ENCODE peak calls at places on chromosome 1, in seven cellular contexts. One of them, this sample, is unnamed.

GRCh38 chr1:41876533-41877445 is 41.9 kb downstream of the HIVEP3 start:
- DNase-seq in left ventricle myocardium inferior: no peak
- DNase-seq in aorta: no peak
- DNase-seq in astrocyte: peak; percentile 65
- DNase-seq in CD8-positive, alpha-beta T cell: no peak
- DNase-seq in fibroblast of lung: peak; percentile 72
- DNase-seq in heart right ventricle: no peak
- DNase-seq in this sample: no peak

GRCh38 chr1:20199410-20199809 is 13.1 kb upstream of the PLA2G2C start:
- DNase-seq in aorta: no peak
- DNase-seq in left ventricle myocardium inferior: no peak
- DNase-seq in heart right ventricle: no peak
- DNase-seq in fibroblast of lung: no peak
- DNase-seq in CD8-positive, alpha-beta T cell: no peak
- DNase-seq in astrocyte: no peak
- DNase-seq in this sample: no peak

GRCh38 chr1:55421317-55421716 is 206.2 kb upstream of the USP24 start:
- DNase-seq in heart right ventricle: no peak
- DNase-seq in aorta: no peak
- DNase-seq in astrocyte: no peak
- DNase-seq in fibroblast of lung: no peak
- DNase-seq in CD8-positive, alpha-beta T cell: no peak
- DNase-seq in left ventricle myocardium inferior: no peak
- DNase-seq in this sample: no peak

GRCh38 chr1:109806733-109807397 is 43.1 kb upstream of the EPS8L3 start:
- DNase-seq in heart right ventricle: no peak
- DNase-seq in astrocyte: no peak
- DNase-seq in aorta: no peak
- DNase-seq in CD8-positive, alpha-beta T cell: no peak
- DNase-seq in fibroblast of lung: no peak
- DNase-seq in left ventricle myocardium inferior: no peak
- DNase-seq in this sample: no peak

GRCh38 chr1:147071142-147071541 is 101.1 kb downstream of the PRKAB2 start:
- DNase-seq in heart right ventricle: no peak
- DNase-seq in aorta: no peak
- DNase-seq in CD8-positive, alpha-beta T cell: no peak
- DNase-seq in astrocyte: no peak
- DNase-seq in fibroblast of lung: no peak
- DNase-seq in left ventricle myocardium inferior: no peak
- DNase-seq in this sample: no peak

GRCh38 chr1:221708076-221708571 is 33.8 kb downstream of the DUSP10 start:
- DNase-seq in heart right ventricle: no peak
- DNase-seq in left ventricle myocardium inferior: no peak
- DNase-seq in fibroblast of lung: peak; percentile 78
- DNase-seq in aorta: no peak
- DNase-seq in CD8-positive, alpha-beta T cell: peak; percentile 59
- DNase-seq in astrocyte: peak; percentile 76
- DNase-seq in this sample: no peak

GRCh38 chr1:47751188-47751587 is 246.0 kb downstream of the TRABD2B start:
- DNase-seq in aorta: no peak
- DNase-seq in left ventricle myocardium inferior: no peak
- DNase-seq in CD8-positive, alpha-beta T cell: no peak
- DNase-seq in fibroblast of lung: no peak
- DNase-seq in heart right ventricle: no peak
- DNase-seq in astrocyte: no peak
- DNase-seq in this sample: no peak

GRCh38 chr1:44543064-44543815 is 131.0 kb downstream of the TMEM53 start:
- DNase-seq in left ventricle myocardium inferior: no peak
- DNase-seq in fibroblast of lung: no peak
- DNase-seq in CD8-positive, alpha-beta T cell: no peak
- DNase-seq in astrocyte: no peak
- DNase-seq in aorta: no peak
- DNase-seq in heart right ventricle: no peak
- DNase-seq in this sample: no peak

GRCh38 chr1:29122662-29122986 is 1.1 kb downstream of the TMEM200B start:
- DNase-seq in heart right ventricle: peak; percentile 65
- DNase-seq in CD8-positive, alpha-beta T cell: no peak
- DNase-seq in left ventricle myocardium inferior: peak; percentile 69
- DNase-seq in fibroblast of lung: peak; percentile 73
- DNase-seq in aorta: peak; percentile 88
- DNase-seq in astrocyte: peak; percentile 62
- DNase-seq in this sample: no peak

GRCh38 chr1:15153184-15153841 is at the start of gene TMEM51:
- DNase-seq in left ventricle myocardium inferior: peak; percentile 79
- DNase-seq in CD8-positive, alpha-beta T cell: no peak
- DNase-seq in aorta: peak; percentile 86
- DNase-seq in fibroblast of lung: peak; percentile 74
- DNase-seq in astrocyte: peak; percentile 56
- DNase-seq in heart right ventricle: peak; percentile 56
- DNase-seq in this sample: peak; percentile 39

GRCh38 chr1:54285815-54286214 is 85.8 kb downstream of the MRPL37 start:
- DNase-seq in astrocyte: no peak
- DNase-seq in CD8-positive, alpha-beta T cell: no peak
- DNase-seq in fibroblast of lung: no peak
- DNase-seq in heart right ventricle: no peak
- DNase-seq in aorta: no peak
- DNase-seq in left ventricle myocardium inferior: no peak
- DNase-seq in this sample: no peak
- H3K27ac ChIP-seq in astrocyte: no peak overlapping the region
- H3K27ac ChIP-seq in CD8-positive, alpha-beta T cell: peak overlapping the region; percentile 46
- H3K27ac ChIP-seq in fibroblast of lung: no peak overlapping the region
- H3K27ac ChIP-seq in heart right ventricle: peak overlapping the region; percentile 84
- H3K27ac ChIP-seq in aorta: no peak overlapping the region
- H3K27ac ChIP-seq in left ventricle myocardium inferior: no peak overlapping the region
- H3K27ac ChIP-seq in this sample: peak overlapping the region; percentile 88

DNA sequence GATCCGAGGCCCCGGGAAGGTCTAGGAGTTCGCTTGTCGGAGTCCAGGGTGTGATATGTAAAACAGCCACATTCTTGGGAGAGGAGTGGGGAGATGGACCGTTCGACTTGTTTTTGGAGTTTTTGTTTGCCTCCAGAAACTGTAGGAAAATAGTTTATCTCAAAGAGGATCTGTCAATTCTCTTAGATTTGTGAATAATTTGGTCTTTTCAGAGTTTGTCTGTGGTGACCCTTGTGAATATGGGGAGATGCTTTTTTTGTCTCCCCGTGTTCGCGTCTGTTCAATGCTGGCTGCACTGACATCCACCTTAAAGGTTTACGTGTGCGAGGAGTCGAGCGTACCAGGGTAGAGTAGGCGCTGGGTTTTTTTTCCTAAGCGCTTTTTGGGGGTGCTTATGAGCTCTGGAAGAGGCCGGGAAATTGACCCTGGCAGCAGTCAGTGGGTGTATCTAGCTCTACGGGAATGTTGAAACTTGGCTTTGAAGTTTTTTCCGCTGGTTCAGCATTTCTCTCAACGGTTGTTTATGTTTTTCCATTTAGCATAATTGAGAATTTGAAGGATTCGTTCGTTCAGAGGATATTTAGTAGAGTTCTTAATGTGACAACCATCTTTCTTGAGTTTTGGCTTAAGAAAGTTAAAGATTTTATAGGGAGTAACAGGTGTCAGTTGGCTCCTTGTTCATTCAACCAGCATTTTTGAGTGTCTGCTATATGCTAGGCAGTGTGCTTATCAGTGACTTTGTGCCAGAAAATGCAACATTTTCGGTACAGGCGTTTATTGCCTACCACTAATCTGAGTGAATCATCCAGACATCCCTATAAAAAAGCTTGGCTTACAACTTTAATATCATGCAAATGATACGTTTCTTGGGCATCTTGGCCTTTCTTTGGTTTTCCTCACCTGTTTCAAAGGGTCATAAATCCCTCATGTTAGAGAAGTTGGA is 1.2 kb downstream of the SZRD1 start:
- DNase-seq in aorta: no peak
- DNase-seq in fibroblast of lung: peak; percentile 70
- DNase-seq in heart right ventricle: no peak
- DNase-seq in astrocyte: peak; percentile 55
- DNase-seq in CD8-positive, alpha-beta T cell: no peak
- DNase-seq in left ventricle myocardium inferior: no peak
- DNase-seq in this sample: no peak
- H3K27ac ChIP-seq in aorta: peak overlapping the region; percentile 72
- H3K27ac ChIP-seq in fibroblast of lung: peak overlapping the region; percentile 99
- H3K27ac ChIP-seq in heart right ventricle: peak overlapping the region; percentile 98
- H3K27ac ChIP-seq in astrocyte: peak overlapping the region; percentile 97
- H3K27ac ChIP-seq in CD8-positive, alpha-beta T cell: peak overlapping the region; percentile 96
- H3K27ac ChIP-seq in left ventricle myocardium inferior: peak overlapping the region; percentile 99
- H3K27ac ChIP-seq in this sample: peak overlapping the region; percentile 97

GRCh38 chr1:202124107-202124506 is 1.4 kb downstream of the GPR37L1 start:
- DNase-seq in aorta: no peak
- DNase-seq in astrocyte: no peak
- DNase-seq in fibroblast of lung: no peak
- DNase-seq in heart right ventricle: no peak
- DNase-seq in CD8-positive, alpha-beta T cell: no peak
- DNase-seq in left ventricle myocardium inferior: no peak
- DNase-seq in this sample: no peak
- H3K27ac ChIP-seq in aorta: no peak overlapping the region
- H3K27ac ChIP-seq in astrocyte: no peak overlapping the region
- H3K27ac ChIP-seq in fibroblast of lung: no peak overlapping the region
- H3K27ac ChIP-seq in heart right ventricle: no peak overlapping the region
- H3K27ac ChIP-seq in CD8-positive, alpha-beta T cell: no peak overlapping the region
- H3K27ac ChIP-seq in left ventricle myocardium inferior: no peak overlapping the region
- H3K27ac ChIP-seq in this sample: peak overlapping the region; percentile 98

GRCh38 chr1:185280589-185280988 is 36.5 kb downstream of the IVNS1ABP start:
- DNase-seq in astrocyte: no peak
- DNase-seq in CD8-positive, alpha-beta T cell: no peak
- DNase-seq in fibroblast of lung: no peak
- DNase-seq in left ventricle myocardium inferior: no peak
- DNase-seq in aorta: no peak
- DNase-seq in heart right ventricle: no peak
- DNase-seq in this sample: no peak

GRCh38 chr1:185279571-185279970 is 37.5 kb downstream of the IVNS1ABP start:
- DNase-seq in CD8-positive, alpha-beta T cell: no peak
- DNase-seq in aorta: no peak
- DNase-seq in left ventricle myocardium inferior: no peak
- DNase-seq in fibroblast of lung: peak; percentile 59
- DNase-seq in astrocyte: peak; percentile 42
- DNase-seq in heart right ventricle: no peak
- DNase-seq in this sample: no peak

GRCh38 chr1:185284533-185285244 is 32.4 kb downstream of the IVNS1ABP start:
- DNase-seq in astrocyte: peak; percentile 17
- DNase-seq in aorta: no peak
- DNase-seq in CD8-positive, alpha-beta T cell: no peak
- DNase-seq in left ventricle myocardium inferior: no peak
- DNase-seq in fibroblast of lung: peak; percentile 33
- DNase-seq in heart right ventricle: no peak
- DNase-seq in this sample: no peak

GRCh38 chr1:185284106-185284505 is 32.9 kb downstream of the IVNS1ABP start:
- DNase-seq in heart right ventricle: no peak
- DNase-seq in fibroblast of lung: no peak
- DNase-seq in CD8-positive, alpha-beta T cell: no peak
- DNase-seq in astrocyte: no peak
- DNase-seq in aorta: no peak
- DNase-seq in left ventricle myocardium inferior: no peak
- DNase-seq in this sample: no peak

GRCh38 chr1:185281245-185281644 is 35.8 kb downstream of the IVNS1ABP start:
- DNase-seq in aorta: no peak
- DNase-seq in heart right ventricle: no peak
- DNase-seq in fibroblast of lung: no peak
- DNase-seq in CD8-positive, alpha-beta T cell: peak; percentile 36
- DNase-seq in left ventricle myocardium inferior: no peak
- DNase-seq in astrocyte: no peak
- DNase-seq in this sample: no peak
- H3K27ac ChIP-seq in aorta: no peak overlapping the region
- H3K27ac ChIP-seq in heart right ventricle: no peak overlapping the region
- H3K27ac ChIP-seq in fibroblast of lung: no peak overlapping the region
- H3K27ac ChIP-seq in CD8-positive, alpha-beta T cell: peak overlapping the region; percentile 7
- H3K27ac ChIP-seq in left ventricle myocardium inferior: no peak overlapping the region
- H3K27ac ChIP-seq in astrocyte: no peak overlapping the region
- H3K27ac ChIP-seq in this sample: no peak overlapping the region

DNA sequence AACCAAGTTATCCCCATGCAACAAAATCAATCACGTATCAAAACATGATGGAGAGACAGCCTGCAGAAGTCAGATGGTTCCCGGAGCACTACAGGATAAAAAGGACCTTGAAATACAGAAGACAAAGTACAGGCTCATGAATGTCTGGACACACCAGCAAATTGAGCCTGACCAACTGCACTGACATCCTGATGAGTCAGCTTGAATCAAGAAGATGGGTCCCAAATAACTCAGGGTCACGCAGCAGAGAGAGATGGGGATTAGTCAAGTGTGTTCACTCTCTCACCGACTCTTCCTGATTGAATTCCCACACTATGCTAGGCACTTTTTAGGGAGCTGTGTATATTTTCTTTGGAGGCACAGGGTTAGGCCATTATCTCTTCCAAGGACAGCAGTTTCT is 71.1 kb upstream of the DIRAS3 start:
- DNase-seq in astrocyte: peak; percentile 73
- DNase-seq in heart right ventricle: no peak
- DNase-seq in aorta: no peak
- DNase-seq in fibroblast of lung: peak; percentile 82
- DNase-seq in CD8-positive, alpha-beta T cell: no peak
- DNase-seq in left ventricle myocardium inferior: no peak
- DNase-seq in this sample: no peak
- H3K27ac ChIP-seq in astrocyte: peak overlapping the region; percentile 2
- H3K27ac ChIP-seq in heart right ventricle: no peak overlapping the region
- H3K27ac ChIP-seq in aorta: no peak overlapping the region
- H3K27ac ChIP-seq in fibroblast of lung: peak overlapping the region; percentile 38
- H3K27ac ChIP-seq in CD8-positive, alpha-beta T cell: no peak overlapping the region
- H3K27ac ChIP-seq in left ventricle myocardium inferior: no peak overlapping the region
- H3K27ac ChIP-seq in this sample: no peak overlapping the region

GRCh38 chr1:193069748-193070394 is 10.5 kb downstream of the RO60 start:
- DNase-seq in aorta: no peak
- DNase-seq in CD8-positive, alpha-beta T cell: no peak
- DNase-seq in left ventricle myocardium inferior: no peak
- DNase-seq in fibroblast of lung: no peak
- DNase-seq in astrocyte: no peak
- DNase-seq in heart right ventricle: no peak
- DNase-seq in this sample: no peak
- H3K27ac ChIP-seq in aorta: no peak overlapping the region
- H3K27ac ChIP-seq in CD8-positive, alpha-beta T cell: no peak overlapping the region
- H3K27ac ChIP-seq in left ventricle myocardium inferior: peak overlapping the region; percentile 24
- H3K27ac ChIP-seq in fibroblast of lung: no peak overlapping the region
- H3K27ac ChIP-seq in astrocyte: no peak overlapping the region
- H3K27ac ChIP-seq in heart right ventricle: no peak overlapping the region
- H3K27ac ChIP-seq in this sample: no peak overlapping the region

DNA sequence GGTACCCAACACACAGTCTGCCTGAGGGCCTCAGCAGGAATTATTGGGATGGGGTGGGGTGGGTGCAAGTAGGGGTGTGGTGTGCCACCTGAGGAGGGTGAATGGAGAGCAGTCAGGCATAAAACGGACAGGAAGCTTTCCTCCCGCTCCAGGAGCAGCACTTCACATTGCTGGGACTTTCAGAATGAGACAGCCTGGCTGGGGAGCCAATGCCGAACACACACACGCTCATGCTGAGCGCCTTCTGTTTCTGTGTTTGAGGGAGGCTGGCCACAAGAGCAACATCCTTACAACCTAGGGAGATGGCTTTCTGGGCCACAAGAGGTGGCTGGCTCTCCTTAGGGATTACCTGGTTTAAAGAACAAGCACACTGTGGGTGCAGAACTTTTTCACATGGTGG is 98.0 kb downstream of the LAMC2 start:
- DNase-seq in fibroblast of lung: no peak
- DNase-seq in heart right ventricle: no peak
- DNase-seq in CD8-positive, alpha-beta T cell: no peak
- DNase-seq in aorta: no peak
- DNase-seq in left ventricle myocardium inferior: no peak
- DNase-seq in astrocyte: no peak
- DNase-seq in this sample: no peak
- H3K27ac ChIP-seq in fibroblast of lung: no peak overlapping the region
- H3K27ac ChIP-seq in heart right ventricle: peak overlapping the region; percentile 92
- H3K27ac ChIP-seq in CD8-positive, alpha-beta T cell: no peak overlapping the region
- H3K27ac ChIP-seq in aorta: no peak overlapping the region
- H3K27ac ChIP-seq in left ventricle myocardium inferior: peak overlapping the region; percentile 95
- H3K27ac ChIP-seq in astrocyte: no peak overlapping the region
- H3K27ac ChIP-seq in this sample: no peak overlapping the region

GRCh38 chr1:236057546-236057945 is 7.3 kb downstream of the NID1 start:
- DNase-seq in left ventricle myocardium inferior: no peak
- DNase-seq in heart right ventricle: no peak
- DNase-seq in aorta: no peak
- DNase-seq in astrocyte: no peak
- DNase-seq in CD8-positive, alpha-beta T cell: no peak
- DNase-seq in fibroblast of lung: no peak
- DNase-seq in this sample: no peak
- H3K27ac ChIP-seq in left ventricle myocardium inferior: peak overlapping the region; percentile 51
- H3K27ac ChIP-seq in heart right ventricle: peak overlapping the region; percentile 60
- H3K27ac ChIP-seq in aorta: no peak overlapping the region
- H3K27ac ChIP-seq in astrocyte: no peak overlapping the region
- H3K27ac ChIP-seq in CD8-positive, alpha-beta T cell: no peak overlapping the region
- H3K27ac ChIP-seq in fibroblast of lung: peak overlapping the region; percentile 23
- H3K27ac ChIP-seq in this sample: no peak overlapping the region

This sample was measured in dorsolateral prefrontal cortex.